ENCODE peak calls at places on chromosomes 11 and 22, in ten cellular contexts. One of them, this sample, is unnamed.

GRCh38 chr11:86222081-86222480 is 22.5 kb upstream of the EED start:
- DNase-seq in cardiac muscle cell: peak
- DNase-seq in astrocyte of the spinal cord: no peak
- DNase-seq in A549: no peak
- DNase-seq in AG09319: no peak
- DNase-seq in cardiac fibroblast: peak
- DNase-seq in right atrium auricular region: no peak
- DNase-seq in AG10803: no peak
- DNase-seq in left ventricle myocardium inferior: no peak
- DNase-seq in bronchial epithelial cell: no peak
- DNase-seq in this sample: no peak

GRCh38 chr11:70597751-70598377 is 199.5 kb downstream of the CTTN start:
- DNase-seq in AG10803: no peak
- DNase-seq in left ventricle myocardium inferior: no peak
- DNase-seq in A549: no peak
- DNase-seq in right atrium auricular region: no peak
- DNase-seq in AG09319: no peak
- DNase-seq in cardiac fibroblast: no peak
- DNase-seq in cardiac muscle cell: no peak
- DNase-seq in bronchial epithelial cell: no peak
- DNase-seq in astrocyte of the spinal cord: no peak
- DNase-seq in this sample: no peak

GRCh38 chr11:33899383-33900037 is 7.6 kb upstream of the LMO2 start:
- DNase-seq in cardiac fibroblast: peak
- DNase-seq in bronchial epithelial cell: peak
- DNase-seq in right atrium auricular region: peak
- DNase-seq in A549: peak
- DNase-seq in cardiac muscle cell: peak
- DNase-seq in AG09319: peak
- DNase-seq in left ventricle myocardium inferior: peak
- DNase-seq in AG10803: peak
- DNase-seq in astrocyte of the spinal cord: peak
- DNase-seq in this sample: peak

GRCh38 chr11:9750551-9750950 is 86.7 kb downstream of the SWAP70 start:
- DNase-seq in right atrium auricular region: no peak
- DNase-seq in cardiac muscle cell: no peak
- DNase-seq in cardiac fibroblast: no peak
- DNase-seq in left ventricle myocardium inferior: no peak
- DNase-seq in bronchial epithelial cell: no peak
- DNase-seq in A549: no peak
- DNase-seq in astrocyte of the spinal cord: no peak
- DNase-seq in AG10803: no peak
- DNase-seq in AG09319: no peak
- DNase-seq in this sample: no peak

GRCh38 chr22:38417252-38418060 is 37.5 kb downstream of the KCNJ4 start:
- DNase-seq in AG09319: no peak
- DNase-seq in left ventricle myocardium inferior: no peak
- DNase-seq in bronchial epithelial cell: no peak
- DNase-seq in AG10803: no peak
- DNase-seq in cardiac fibroblast: no peak
- DNase-seq in astrocyte of the spinal cord: no peak
- DNase-seq in right atrium auricular region: no peak
- DNase-seq in A549: no peak
- DNase-seq in cardiac muscle cell: no peak
- DNase-seq in this sample: peak

GRCh38 chr22:24521791-24522245 is 26.7 kb downstream of the UPB1 start:
- DNase-seq in right atrium auricular region: no peak
- DNase-seq in bronchial epithelial cell: peak
- DNase-seq in A549: peak
- DNase-seq in astrocyte of the spinal cord: peak
- DNase-seq in AG09319: no peak
- DNase-seq in left ventricle myocardium inferior: no peak
- DNase-seq in AG10803: peak
- DNase-seq in cardiac muscle cell: peak
- DNase-seq in cardiac fibroblast: peak
- DNase-seq in this sample: no peak

GRCh38 chr22:41822289-41823057 is 10.4 kb upstream of the SREBF2 start:
- DNase-seq in AG09319: no peak
- DNase-seq in A549: peak
- DNase-seq in left ventricle myocardium inferior: no peak
- DNase-seq in AG10803: peak
- DNase-seq in right atrium auricular region: no peak
- DNase-seq in cardiac fibroblast: peak
- DNase-seq in cardiac muscle cell: peak
- DNase-seq in bronchial epithelial cell: peak
- DNase-seq in astrocyte of the spinal cord: peak
- DNase-seq in this sample: no peak

GRCh38 chr22:41290262-41291221 is 4.6 kb upstream of the RANGAP1 start:
- DNase-seq in right atrium auricular region: no peak
- DNase-seq in left ventricle myocardium inferior: no peak
- DNase-seq in AG09319: peak
- DNase-seq in astrocyte of the spinal cord: peak
- DNase-seq in bronchial epithelial cell: peak
- DNase-seq in A549: peak
- DNase-seq in cardiac fibroblast: peak
- DNase-seq in cardiac muscle cell: peak
- DNase-seq in AG10803: peak
- DNase-seq in this sample: no peak

GRCh38 chr11:5712507-5712906 is 22.9 kb downstream of the TRIM22 start:
- DNase-seq in bronchial epithelial cell: peak
- DNase-seq in AG09319: no peak
- DNase-seq in cardiac muscle cell: peak
- DNase-seq in astrocyte of the spinal cord: peak
- DNase-seq in A549: peak
- DNase-seq in right atrium auricular region: no peak
- DNase-seq in left ventricle myocardium inferior: no peak
- DNase-seq in AG10803: no peak
- DNase-seq in cardiac fibroblast: peak
- DNase-seq in this sample: no peak

GRCh38 chr11:59195596-59195995 is 17.1 kb downstream of the MPEG1 start:
- DNase-seq in astrocyte of the spinal cord: no peak
- DNase-seq in cardiac fibroblast: no peak
- DNase-seq in left ventricle myocardium inferior: no peak
- DNase-seq in right atrium auricular region: no peak
- DNase-seq in AG10803: no peak
- DNase-seq in cardiac muscle cell: no peak
- DNase-seq in AG09319: no peak
- DNase-seq in A549: no peak
- DNase-seq in bronchial epithelial cell: no peak
- DNase-seq in this sample: no peak

GRCh38 chr11:131033151-131033651 is 116.9 kb upstream of the SNX19 start:
- DNase-seq in bronchial epithelial cell: peak
- DNase-seq in astrocyte of the spinal cord: peak
- DNase-seq in AG10803: peak
- DNase-seq in cardiac fibroblast: peak
- DNase-seq in right atrium auricular region: no peak
- DNase-seq in A549: peak
- DNase-seq in left ventricle myocardium inferior: no peak
- DNase-seq in AG09319: peak
- DNase-seq in cardiac muscle cell: peak
- DNase-seq in this sample: no peak

GRCh38 chr22:32997295-32997694 is 60.9 kb downstream of the SYN3 start:
- DNase-seq in A549: no peak
- DNase-seq in AG09319: no peak
- DNase-seq in cardiac fibroblast: no peak
- DNase-seq in cardiac muscle cell: no peak
- DNase-seq in right atrium auricular region: peak
- DNase-seq in AG10803: no peak
- DNase-seq in left ventricle myocardium inferior: no peak
- DNase-seq in astrocyte of the spinal cord: no peak
- DNase-seq in bronchial epithelial cell: no peak
- DNase-seq in this sample: no peak

GRCh38 chr22:48534395-48534958 is 1293.2 kb downstream of the BRD1 start:
- DNase-seq in AG10803: no peak
- DNase-seq in A549: no peak
- DNase-seq in cardiac fibroblast: no peak
- DNase-seq in cardiac muscle cell: no peak
- DNase-seq in left ventricle myocardium inferior: no peak
- DNase-seq in AG09319: no peak
- DNase-seq in bronchial epithelial cell: no peak
- DNase-seq in right atrium auricular region: no peak
- DNase-seq in astrocyte of the spinal cord: no peak
- DNase-seq in this sample: no peak

GRCh38 chr11:73287400-73288101 is 15.4 kb downstream of the P2RY6 start:
- DNase-seq in left ventricle myocardium inferior: no peak
- DNase-seq in cardiac muscle cell: peak
- DNase-seq in AG10803: no peak
- DNase-seq in cardiac fibroblast: no peak
- DNase-seq in A549: peak
- DNase-seq in astrocyte of the spinal cord: no peak
- DNase-seq in AG09319: no peak
- DNase-seq in bronchial epithelial cell: no peak
- DNase-seq in right atrium auricular region: no peak
- DNase-seq in this sample: no peak

GRCh38 chr11:94271885-94272372 is 32.5 kb upstream of the IZUMO1R start:
- DNase-seq in AG09319: no peak
- DNase-seq in AG10803: no peak
- DNase-seq in bronchial epithelial cell: peak
- DNase-seq in cardiac fibroblast: no peak
- DNase-seq in cardiac muscle cell: no peak
- DNase-seq in left ventricle myocardium inferior: no peak
- DNase-seq in astrocyte of the spinal cord: no peak
- DNase-seq in right atrium auricular region: no peak
- DNase-seq in A549: no peak
- DNase-seq in this sample: no peak

GRCh38 chr22:43829904-43830851 is 18.1 kb upstream of the EFCAB6 start:
- DNase-seq in right atrium auricular region: peak
- DNase-seq in AG09319: no peak
- DNase-seq in A549: no peak
- DNase-seq in AG10803: peak
- DNase-seq in cardiac fibroblast: peak
- DNase-seq in cardiac muscle cell: peak
- DNase-seq in left ventricle myocardium inferior: peak
- DNase-seq in bronchial epithelial cell: no peak
- DNase-seq in astrocyte of the spinal cord: peak
- DNase-seq in this sample: peak

GRCh38 chr11:74844072-74844471 is 95.4 kb downstream of the RNF169 start:
- DNase-seq in cardiac muscle cell: no peak
- DNase-seq in AG10803: no peak
- DNase-seq in AG09319: no peak
- DNase-seq in cardiac fibroblast: no peak
- DNase-seq in left ventricle myocardium inferior: no peak
- DNase-seq in astrocyte of the spinal cord: no peak
- DNase-seq in A549: no peak
- DNase-seq in bronchial epithelial cell: no peak
- DNase-seq in right atrium auricular region: no peak
- DNase-seq in this sample: no peak

DNA sequence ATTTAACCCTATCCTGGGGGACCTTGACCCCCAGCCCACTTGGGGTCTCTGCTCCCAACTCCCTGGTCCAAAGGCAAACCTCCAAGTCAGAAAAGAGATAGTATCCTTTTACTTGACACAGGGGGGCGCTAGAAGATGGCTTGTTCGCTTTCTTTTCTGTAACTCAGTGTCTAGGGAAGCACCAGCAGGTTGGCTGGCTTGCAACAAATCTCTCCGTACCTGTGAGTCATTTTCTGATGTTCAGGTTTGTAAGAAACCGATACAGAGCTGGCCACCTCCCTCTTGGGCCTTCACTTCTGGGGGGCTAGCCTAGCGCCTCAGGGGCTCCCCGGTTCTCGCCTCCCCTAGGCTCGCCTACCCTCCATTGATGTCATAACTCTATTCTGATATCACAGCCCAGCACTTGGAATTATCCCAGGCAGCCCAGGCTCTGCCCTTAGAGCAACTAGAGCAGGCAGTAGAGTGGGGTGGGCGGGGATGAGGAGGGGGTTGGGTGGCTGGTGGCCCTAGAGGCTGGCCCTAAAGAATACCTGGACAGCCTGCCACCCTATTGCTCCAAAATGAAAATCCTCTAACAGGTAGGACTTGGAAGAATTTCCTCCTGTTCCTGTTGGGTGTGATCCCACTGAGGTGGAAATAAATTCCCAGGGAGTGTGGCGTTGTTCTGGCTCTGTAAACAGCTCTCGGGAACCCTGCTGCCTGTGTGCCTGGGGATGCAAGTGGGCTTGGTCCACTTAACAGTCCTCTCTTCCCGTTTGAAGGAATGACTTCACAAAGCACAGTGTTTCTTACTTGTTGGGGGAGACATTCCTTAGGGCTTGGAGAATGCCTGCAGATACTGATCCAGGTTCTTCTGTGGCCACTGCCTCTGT is 69.4 kb downstream of the OSBP2 start:
- DNase-seq in AG10803: peak
- DNase-seq in right atrium auricular region: no peak
- DNase-seq in bronchial epithelial cell: peak
- DNase-seq in astrocyte of the spinal cord: peak
- DNase-seq in A549: peak
- DNase-seq in cardiac fibroblast: peak
- DNase-seq in cardiac muscle cell: peak
- DNase-seq in left ventricle myocardium inferior: no peak
- DNase-seq in AG09319: peak
- DNase-seq in this sample: no peak
- TF ChIP-seq CTCF in AG10803: peak
- TF ChIP-seq CTCF in right atrium auricular region: peak
- TF ChIP-seq CTCF in bronchial epithelial cell: peak
- TF ChIP-seq CTCF in astrocyte of the spinal cord: peak
- TF ChIP-seq CTCF in A549: peak
- TF ChIP-seq CTCF in cardiac fibroblast: peak
- TF ChIP-seq CTCF in cardiac muscle cell: peak
- TF ChIP-seq CTCF in left ventricle myocardium inferior: peak
- TF ChIP-seq CTCF in AG09319: peak
- TF ChIP-seq CTCF in this sample: peak

GRCh38 chr11:77879218-77879617 is 58.3 kb downstream of the AAMDC start:
- DNase-seq in AG09319: no peak
- DNase-seq in A549: no peak
- DNase-seq in left ventricle myocardium inferior: peak
- DNase-seq in right atrium auricular region: peak
- DNase-seq in cardiac muscle cell: peak
- DNase-seq in astrocyte of the spinal cord: peak
- DNase-seq in AG10803: peak
- DNase-seq in bronchial epithelial cell: no peak
- DNase-seq in cardiac fibroblast: peak
- DNase-seq in this sample: peak
- TF ChIP-seq CTCF in AG09319: peak
- TF ChIP-seq CTCF in A549: no peak
- TF ChIP-seq CTCF in left ventricle myocardium inferior: no peak
- TF ChIP-seq CTCF in right atrium auricular region: no peak
- TF ChIP-seq CTCF in cardiac muscle cell: no peak
- TF ChIP-seq CTCF in astrocyte of the spinal cord: no peak
- TF ChIP-seq CTCF in AG10803: peak
- TF ChIP-seq CTCF in bronchial epithelial cell: no peak
- TF ChIP-seq CTCF in cardiac fibroblast: peak
- TF ChIP-seq CTCF in this sample: no peak

GRCh38 chr11:122108192-122108799 is 7.7 kb downstream of the BLID start:
- DNase-seq in left ventricle myocardium inferior: no peak
- DNase-seq in bronchial epithelial cell: peak
- DNase-seq in astrocyte of the spinal cord: peak
- DNase-seq in right atrium auricular region: no peak
- DNase-seq in cardiac muscle cell: peak
- DNase-seq in AG10803: no peak
- DNase-seq in AG09319: no peak
- DNase-seq in A549: peak
- DNase-seq in cardiac fibroblast: peak
- DNase-seq in this sample: no peak
- TF ChIP-seq CTCF in left ventricle myocardium inferior: peak
- TF ChIP-seq CTCF in bronchial epithelial cell: peak
- TF ChIP-seq CTCF in astrocyte of the spinal cord: peak
- TF ChIP-seq CTCF in right atrium auricular region: peak
- TF ChIP-seq CTCF in cardiac muscle cell: peak
- TF ChIP-seq CTCF in AG10803: peak
- TF ChIP-seq CTCF in AG09319: peak
- TF ChIP-seq CTCF in A549: peak
- TF ChIP-seq CTCF in cardiac fibroblast: peak
- TF ChIP-seq CTCF in this sample: peak

GRCh38 chr11:14413307-14414072 is 54.5 kb upstream of the RRAS2 start:
- DNase-seq in AG10803: peak
- DNase-seq in astrocyte of the spinal cord: peak
- DNase-seq in cardiac fibroblast: peak
- DNase-seq in AG09319: peak
- DNase-seq in right atrium auricular region: peak
- DNase-seq in A549: peak
- DNase-seq in left ventricle myocardium inferior: peak
- DNase-seq in cardiac muscle cell: peak
- DNase-seq in bronchial epithelial cell: no peak
- DNase-seq in this sample: peak
- TF ChIP-seq CTCF in AG10803: peak
- TF ChIP-seq CTCF in astrocyte of the spinal cord: peak
- TF ChIP-seq CTCF in cardiac fibroblast: peak
- TF ChIP-seq CTCF in AG09319: peak
- TF ChIP-seq CTCF in right atrium auricular region: peak
- TF ChIP-seq CTCF in A549: no peak
- TF ChIP-seq CTCF in left ventricle myocardium inferior: peak
- TF ChIP-seq CTCF in cardiac muscle cell: peak
- TF ChIP-seq CTCF in bronchial epithelial cell: peak
- TF ChIP-seq CTCF in this sample: no peak